ENCODE peak calls at places on chromosome 14, in five cellular contexts. One of them, this sample, is unnamed.
A peak's percentile ranks its signal among the peaks of the same experiment; 100 is the strongest.

GRCh38 chr14:52079239-52079956 is 10.5 kb upstream of the NID2 start:
- DNase-seq in effector memory CD4-positive, alpha-beta T cell: no peak
- DNase-seq in foreskin keratinocyte: no peak
- DNase-seq in RWPE1: peak; percentile 32
- DNase-seq in mesendoderm: peak; percentile 25
- DNase-seq in this sample: no peak

GRCh38 chr14:71243697-71244096 is 336.4 kb downstream of the PCNX1 start:
- DNase-seq in effector memory CD4-positive, alpha-beta T cell: no peak
- DNase-seq in mesendoderm: no peak
- DNase-seq in RWPE1: no peak
- DNase-seq in foreskin keratinocyte: no peak
- DNase-seq in this sample: no peak

GRCh38 chr14:60665178-60665555 is 15.9 kb upstream of the SIX1 start:
- DNase-seq in RWPE1: no peak
- DNase-seq in foreskin keratinocyte: no peak
- DNase-seq in effector memory CD4-positive, alpha-beta T cell: no peak
- DNase-seq in mesendoderm: no peak
- DNase-seq in this sample: no peak

GRCh38 chr14:88352299-88353097 is 29.4 kb upstream of the KCNK10 start:
- DNase-seq in RWPE1: no peak
- DNase-seq in effector memory CD4-positive, alpha-beta T cell: no peak
- DNase-seq in mesendoderm: no peak
- DNase-seq in foreskin keratinocyte: peak; percentile 25
- DNase-seq in this sample: no peak

GRCh38 chr14:101217972-101218371 is 314.4 kb upstream of the RTL1 start:
- DNase-seq in RWPE1: no peak
- DNase-seq in mesendoderm: no peak
- DNase-seq in foreskin keratinocyte: no peak
- DNase-seq in effector memory CD4-positive, alpha-beta T cell: no peak
- DNase-seq in this sample: no peak

GRCh38 chr14:95321201-95321600 is 1.5 kb upstream of the CLMN start:
- DNase-seq in mesendoderm: no peak
- DNase-seq in effector memory CD4-positive, alpha-beta T cell: no peak
- DNase-seq in foreskin keratinocyte: no peak
- DNase-seq in RWPE1: no peak
- DNase-seq in this sample: no peak

GRCh38 chr14:59244581-59244980 is 56.1 kb downstream of the DAAM1 start:
- DNase-seq in mesendoderm: peak; percentile 59
- DNase-seq in effector memory CD4-positive, alpha-beta T cell: no peak
- DNase-seq in foreskin keratinocyte: no peak
- DNase-seq in RWPE1: no peak
- DNase-seq in this sample: no peak

GRCh38 chr14:94056579-94057308 is 24.3 kb downstream of the DDX24 start:
- DNase-seq in mesendoderm: no peak
- DNase-seq in effector memory CD4-positive, alpha-beta T cell: no peak
- DNase-seq in foreskin keratinocyte: no peak
- DNase-seq in RWPE1: no peak
- DNase-seq in this sample: no peak

GRCh38 chr14:65686761-65687160 is 274.2 kb downstream of the FUT8 start:
- DNase-seq in foreskin keratinocyte: peak; percentile 9
- DNase-seq in RWPE1: no peak
- DNase-seq in mesendoderm: no peak
- DNase-seq in effector memory CD4-positive, alpha-beta T cell: no peak
- DNase-seq in this sample: no peak

GRCh38 chr14:67957925-67958324 is 138.3 kb downstream of the RAD51B start:
- DNase-seq in RWPE1: no peak
- DNase-seq in mesendoderm: no peak
- DNase-seq in effector memory CD4-positive, alpha-beta T cell: no peak
- DNase-seq in foreskin keratinocyte: no peak
- DNase-seq in this sample: no peak
- H3K27ac ChIP-seq in RWPE1: no peak overlapping the region
- H3K27ac ChIP-seq in mesendoderm: no peak overlapping the region
- H3K27ac ChIP-seq in effector memory CD4-positive, alpha-beta T cell: no peak overlapping the region
- H3K27ac ChIP-seq in foreskin keratinocyte: no peak overlapping the region
- H3K27ac ChIP-seq in this sample: no peak overlapping the region

GRCh38 chr14:68941820-68942219 is 37.3 kb downstream of the ACTN1 start:
- DNase-seq in foreskin keratinocyte: peak; percentile 96
- DNase-seq in RWPE1: peak; percentile 88
- DNase-seq in mesendoderm: peak; percentile 99
- DNase-seq in effector memory CD4-positive, alpha-beta T cell: no peak
- DNase-seq in this sample: no peak

GRCh38 chr14:68945190-68945584 is 33.9 kb downstream of the ACTN1 start:
- DNase-seq in mesendoderm: no peak
- DNase-seq in RWPE1: no peak
- DNase-seq in foreskin keratinocyte: no peak
- DNase-seq in effector memory CD4-positive, alpha-beta T cell: no peak
- DNase-seq in this sample: no peak

GRCh38 chr14:68944162-68944561 is 34.9 kb downstream of the ACTN1 start:
- DNase-seq in RWPE1: no peak
- DNase-seq in effector memory CD4-positive, alpha-beta T cell: no peak
- DNase-seq in mesendoderm: no peak
- DNase-seq in foreskin keratinocyte: no peak
- DNase-seq in this sample: no peak

GRCh38 chr14:68942281-68943035 is 36.6 kb downstream of the ACTN1 start:
- DNase-seq in effector memory CD4-positive, alpha-beta T cell: no peak
- DNase-seq in foreskin keratinocyte: no peak
- DNase-seq in mesendoderm: peak; percentile 73
- DNase-seq in RWPE1: no peak
- DNase-seq in this sample: no peak

GRCh38 chr14:68943107-68943506 is 36.0 kb downstream of the ACTN1 start:
- DNase-seq in foreskin keratinocyte: no peak
- DNase-seq in effector memory CD4-positive, alpha-beta T cell: no peak
- DNase-seq in RWPE1: no peak
- DNase-seq in mesendoderm: no peak
- DNase-seq in this sample: no peak
- H3K27ac ChIP-seq in foreskin keratinocyte: no peak overlapping the region
- H3K27ac ChIP-seq in effector memory CD4-positive, alpha-beta T cell: no peak overlapping the region
- H3K27ac ChIP-seq in RWPE1: peak overlapping the region; percentile 95
- H3K27ac ChIP-seq in mesendoderm: peak overlapping the region; percentile 48
- H3K27ac ChIP-seq in this sample: no peak overlapping the region

GRCh38 chr14:54681819-54682261 is 114.9 kb downstream of the SAMD4A start:
- DNase-seq in effector memory CD4-positive, alpha-beta T cell: no peak
- DNase-seq in RWPE1: peak; percentile 45
- DNase-seq in mesendoderm: no peak
- DNase-seq in foreskin keratinocyte: peak; percentile 83
- DNase-seq in this sample: no peak

GRCh38 chr14:54685286-54685845 is 118.4 kb downstream of the SAMD4A start:
- DNase-seq in mesendoderm: no peak
- DNase-seq in RWPE1: no peak
- DNase-seq in foreskin keratinocyte: no peak
- DNase-seq in effector memory CD4-positive, alpha-beta T cell: no peak
- DNase-seq in this sample: no peak

GRCh38 chr14:54680636-54681035 is 113.7 kb downstream of the SAMD4A start:
- DNase-seq in foreskin keratinocyte: no peak
- DNase-seq in mesendoderm: no peak
- DNase-seq in effector memory CD4-positive, alpha-beta T cell: no peak
- DNase-seq in RWPE1: no peak
- DNase-seq in this sample: no peak

GRCh38 chr14:54683882-54684794 is 117.2 kb downstream of the SAMD4A start:
- DNase-seq in mesendoderm: peak; percentile 79
- DNase-seq in effector memory CD4-positive, alpha-beta T cell: no peak
- DNase-seq in RWPE1: peak; percentile 55
- DNase-seq in foreskin keratinocyte: no peak
- DNase-seq in this sample: no peak

DNA sequence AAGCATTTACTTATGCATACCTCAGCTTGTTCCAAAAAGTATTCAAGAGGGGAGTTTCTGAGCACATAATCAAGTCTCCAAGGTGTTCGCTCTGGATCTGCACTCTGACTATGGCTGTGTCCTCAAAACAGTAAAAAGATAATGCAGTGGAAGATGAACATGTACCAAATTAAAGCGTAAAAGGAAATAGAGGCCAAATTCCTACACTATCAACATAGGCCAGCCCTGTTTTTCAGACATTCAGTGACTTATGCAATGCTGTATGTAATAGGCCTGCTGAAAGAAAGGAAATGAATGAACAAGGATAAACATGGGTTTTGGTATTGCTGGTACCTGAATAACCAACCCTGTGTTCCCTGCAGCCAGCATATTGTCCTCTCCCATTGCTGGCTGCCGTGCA is 115.7 kb downstream of the SAMD4A start:
- DNase-seq in RWPE1: no peak
- DNase-seq in foreskin keratinocyte: no peak
- DNase-seq in effector memory CD4-positive, alpha-beta T cell: no peak
- DNase-seq in mesendoderm: no peak
- DNase-seq in this sample: no peak
- H3K27ac ChIP-seq in RWPE1: peak overlapping the region; percentile 33
- H3K27ac ChIP-seq in foreskin keratinocyte: peak overlapping the region; percentile 60
- H3K27ac ChIP-seq in effector memory CD4-positive, alpha-beta T cell: no peak overlapping the region
- H3K27ac ChIP-seq in mesendoderm: no peak overlapping the region
- H3K27ac ChIP-seq in this sample: no peak overlapping the region

DNA sequence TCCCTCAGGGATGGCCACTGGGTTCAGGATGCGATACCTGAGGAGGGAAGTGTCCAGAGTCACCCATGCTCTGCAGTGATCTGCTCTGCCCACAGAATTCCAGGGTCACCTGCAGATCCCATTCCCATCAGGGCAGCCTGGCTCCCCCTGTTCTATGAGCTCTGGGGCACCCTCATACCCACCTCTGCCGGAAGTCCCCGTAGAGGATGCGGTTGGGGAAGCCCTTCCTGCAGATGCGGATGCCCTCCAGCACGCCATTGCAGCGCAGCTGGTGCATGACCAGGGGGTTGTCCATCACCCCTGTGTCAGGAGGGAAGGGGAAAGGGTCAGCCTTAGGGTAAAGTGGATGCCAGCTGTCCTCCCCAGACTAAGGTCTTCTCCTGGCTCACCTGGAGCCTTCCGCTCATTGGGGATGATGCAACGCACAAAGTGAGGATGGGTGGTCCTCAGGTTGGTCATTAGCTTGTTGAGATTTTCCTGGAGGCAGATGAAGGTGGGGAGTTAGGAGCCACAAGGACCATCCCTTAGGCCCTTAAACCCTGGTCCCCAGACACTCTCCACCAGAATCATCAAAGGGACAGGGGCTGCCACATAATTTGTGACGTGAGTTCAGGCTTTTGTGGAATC is 11.2 kb downstream of the MYH6 start:
- DNase-seq in RWPE1: no peak
- DNase-seq in effector memory CD4-positive, alpha-beta T cell: no peak
- DNase-seq in mesendoderm: no peak
- DNase-seq in foreskin keratinocyte: no peak
- DNase-seq in this sample: no peak
- H3K27ac ChIP-seq in RWPE1: no peak overlapping the region
- H3K27ac ChIP-seq in effector memory CD4-positive, alpha-beta T cell: no peak overlapping the region
- H3K27ac ChIP-seq in mesendoderm: no peak overlapping the region
- H3K27ac ChIP-seq in foreskin keratinocyte: no peak overlapping the region
- H3K27ac ChIP-seq in this sample: no peak overlapping the region